ENCODE peak calls at places on chromosome X, in five cellular contexts. One of them, this sample, is unnamed.

GRCh38 chrX:136138939-136139338 is 8.4 kb upstream of the FHL1 start:
- DNase-seq in NCI-H2029 treated with DMSO at 0.1 percent for 48 hours: no peak
- DNase-seq in activated naive CD8-positive, alpha-beta T cell treated with anti-CD3 and anti-CD28 coated beads, Interleukin-2, amount 50 U/mL, for 24 hours: no peak
- DNase-seq in coronary artery: no peak
- DNase-seq in MM.1S: no peak
- DNase-seq in this sample: no peak

GRCh38 chrX:81120270-81120935 is 81.3 kb downstream of the HMGN5 start:
- DNase-seq in MM.1S: peak
- DNase-seq in activated naive CD8-positive, alpha-beta T cell treated with anti-CD3 and anti-CD28 coated beads, Interleukin-2, amount 50 U/mL, for 24 hours: no peak
- DNase-seq in NCI-H2029 treated with DMSO at 0.1 percent for 48 hours: no peak
- DNase-seq in coronary artery: no peak
- DNase-seq in this sample: no peak

GRCh38 chrX:78708171-78708570 is 39.3 kb upstream of the LPAR4 start:
- DNase-seq in activated naive CD8-positive, alpha-beta T cell treated with anti-CD3 and anti-CD28 coated beads, Interleukin-2, amount 50 U/mL, for 24 hours: no peak
- DNase-seq in MM.1S: no peak
- DNase-seq in coronary artery: no peak
- DNase-seq in NCI-H2029 treated with DMSO at 0.1 percent for 48 hours: no peak
- DNase-seq in this sample: peak

GRCh38 chrX:48520976-48521352 is 644 bp upstream of the EBP start:
- DNase-seq in MM.1S: no peak
- DNase-seq in coronary artery: no peak
- DNase-seq in activated naive CD8-positive, alpha-beta T cell treated with anti-CD3 and anti-CD28 coated beads, Interleukin-2, amount 50 U/mL, for 24 hours: no peak
- DNase-seq in NCI-H2029 treated with DMSO at 0.1 percent for 48 hours: no peak
- DNase-seq in this sample: no peak

GRCh38 chrX:1093112-1093511 is 119.3 kb downstream of the CRLF2 start:
- DNase-seq in MM.1S: no peak
- DNase-seq in coronary artery: no peak
- DNase-seq in NCI-H2029 treated with DMSO at 0.1 percent for 48 hours: no peak
- DNase-seq in activated naive CD8-positive, alpha-beta T cell treated with anti-CD3 and anti-CD28 coated beads, Interleukin-2, amount 50 U/mL, for 24 hours: peak
- DNase-seq in this sample: no peak

GRCh38 chrX:112857478-112857878 is 16.8 kb upstream of the AMOT start:
- DNase-seq in NCI-H2029 treated with DMSO at 0.1 percent for 48 hours: no peak
- DNase-seq in coronary artery: no peak
- DNase-seq in MM.1S: no peak
- DNase-seq in activated naive CD8-positive, alpha-beta T cell treated with anti-CD3 and anti-CD28 coated beads, Interleukin-2, amount 50 U/mL, for 24 hours: no peak
- DNase-seq in this sample: no peak

GRCh38 chrX:106401965-106402559 is 209.7 kb upstream of the RADX start:
- DNase-seq in NCI-H2029 treated with DMSO at 0.1 percent for 48 hours: no peak
- DNase-seq in MM.1S: no peak
- DNase-seq in coronary artery: no peak
- DNase-seq in activated naive CD8-positive, alpha-beta T cell treated with anti-CD3 and anti-CD28 coated beads, Interleukin-2, amount 50 U/mL, for 24 hours: no peak
- DNase-seq in this sample: no peak

GRCh38 chrX:45517090-45517973 is 316.7 kb upstream of the DIPK2B start:
- DNase-seq in NCI-H2029 treated with DMSO at 0.1 percent for 48 hours: peak
- DNase-seq in coronary artery: no peak
- DNase-seq in MM.1S: no peak
- DNase-seq in activated naive CD8-positive, alpha-beta T cell treated with anti-CD3 and anti-CD28 coated beads, Interleukin-2, amount 50 U/mL, for 24 hours: no peak
- DNase-seq in this sample: no peak

GRCh38 chrX:104330966-104331365 is 76.2 kb upstream of the ESX1 start:
- DNase-seq in NCI-H2029 treated with DMSO at 0.1 percent for 48 hours: no peak
- DNase-seq in activated naive CD8-positive, alpha-beta T cell treated with anti-CD3 and anti-CD28 coated beads, Interleukin-2, amount 50 U/mL, for 24 hours: no peak
- DNase-seq in MM.1S: no peak
- DNase-seq in coronary artery: no peak
- DNase-seq in this sample: no peak

GRCh38 chrX:38435130-38435529 is 82.7 kb downstream of the OTC start:
- DNase-seq in NCI-H2029 treated with DMSO at 0.1 percent for 48 hours: no peak
- DNase-seq in MM.1S: no peak
- DNase-seq in activated naive CD8-positive, alpha-beta T cell treated with anti-CD3 and anti-CD28 coated beads, Interleukin-2, amount 50 U/mL, for 24 hours: no peak
- DNase-seq in coronary artery: no peak
- DNase-seq in this sample: no peak

GRCh38 chrX:54930291-54931049 is 9.8 kb downstream of the TRO start:
- DNase-seq in NCI-H2029 treated with DMSO at 0.1 percent for 48 hours: no peak
- DNase-seq in coronary artery: no peak
- DNase-seq in MM.1S: no peak
- DNase-seq in activated naive CD8-positive, alpha-beta T cell treated with anti-CD3 and anti-CD28 coated beads, Interleukin-2, amount 50 U/mL, for 24 hours: no peak
- DNase-seq in this sample: no peak

GRCh38 chrX:5852941-5853340 is 375.7 kb downstream of the NLGN4X start:
- DNase-seq in activated naive CD8-positive, alpha-beta T cell treated with anti-CD3 and anti-CD28 coated beads, Interleukin-2, amount 50 U/mL, for 24 hours: no peak
- DNase-seq in coronary artery: no peak
- DNase-seq in MM.1S: no peak
- DNase-seq in NCI-H2029 treated with DMSO at 0.1 percent for 48 hours: no peak
- DNase-seq in this sample: no peak

GRCh38 chrX:39975094-39975865 is 122.5 kb downstream of the BCOR start:
- DNase-seq in MM.1S: no peak
- DNase-seq in coronary artery: no peak
- DNase-seq in activated naive CD8-positive, alpha-beta T cell treated with anti-CD3 and anti-CD28 coated beads, Interleukin-2, amount 50 U/mL, for 24 hours: no peak
- DNase-seq in NCI-H2029 treated with DMSO at 0.1 percent for 48 hours: no peak
- DNase-seq in this sample: no peak